ENCODE peak calls at places on chromosomes 7 and 10, in four cellular contexts. Q, G, N and B are unnamed samples.

GRCh38 chr7:88322151-88322550 is 15.5 kb upstream of the STEAP4 start:
- DNase-seq in Q (no peak), G (no peak), N (no peak), B (no peak)

GRCh38 chr10:49243139-49243538 is 54.9 kb upstream of the TMEM273 start:
- DNase-seq in Q (no peak), G (no peak), N (no peak), B (no peak)

GRCh38 chr7:133230591-133231194 is 22.2 kb upstream of the EXOC4 start:
- DNase-seq in Q (no peak), G (peak; percentile 73), N (peak; percentile 40), B (peak; percentile 50)

GRCh38 chr10:86545097-86545496 is 23.5 kb upstream of the WAPL start:
- DNase-seq in Q (no peak), G (no peak), N (no peak), B (no peak)

GRCh38 chr10:118873738-118874105 is 119.0 kb upstream of the CACUL1 start:
- DNase-seq in Q (no peak), G (no peak), N (no peak), B (no peak)

GRCh38 chr10:112782176-112782907 is 167.7 kb upstream of the TCF7L2 start:
- DNase-seq in Q (no peak), G (no peak), N (peak; percentile 69), B (no peak)

GRCh38 chr10:80460399-80461207 is 6.5 kb downstream of the TSPAN14 start:
- DNase-seq in Q (peak; percentile 87), G (no peak), N (no peak), B (no peak)

GRCh38 chr7:1532456-1533254 is 2.2 kb downstream of the MAFK start:
- DNase-seq in Q (peak; percentile 90), G (no peak), N (peak; percentile 88), B (no peak)

GRCh38 chr10:43260911-43261577 is 5.8 kb downstream of the RASGEF1A start:
- DNase-seq in Q (no peak), G (no peak), N (no peak), B (no peak)

GRCh38 chr7:73612598-73613269 is 11.6 kb downstream of the MLXIPL start:
- DNase-seq in Q (no peak), G (no peak), N (no peak), B (no peak)

GRCh38 chr10:71212249-71213126 is at the start of gene UNC5B:
- DNase-seq in Q (peak; percentile 91), G (peak; percentile 76), N (peak; percentile 92), B (peak; percentile 61)

GRCh38 chr7:44348300-44348699 is 22.9 kb upstream of the CAMK2B start:
- DNase-seq in Q (no peak), G (no peak), N (no peak), B (peak; percentile 49)

GRCh38 chr10:5512881-5513698 is 11.7 kb upstream of the CALML3 start:
- DNase-seq in Q (no peak), G (no peak), N (no peak), B (no peak)

GRCh38 chr7:68311958-68312357 is 1286.3 kb upstream of the AUTS2 start:
- DNase-seq in Q (no peak), G (no peak), N (no peak), B (no peak)

GRCh38 chr10:34797155-34797554 is 17.9 kb downstream of the PARD3 start:
- DNase-seq in Q (no peak), G (no peak), N (no peak), B (no peak)

GRCh38 chr7:154343778-154344412 is 291.7 kb downstream of the DPP6 start:
- DNase-seq in Q (no peak), G (no peak), N (no peak), B (no peak)

GRCh38 chr10:32171213-32171612 is 115.0 kb upstream of the KIF5B start:
- DNase-seq in Q (peak; percentile 50), G (no peak), N (no peak), B (no peak)

GRCh38 chr7:90771281-90771680 is 175.2 kb downstream of the CDK14 start:
- DNase-seq in Q (no peak), G (no peak), N (no peak), B (no peak)

GRCh38 chr10:78065616-78066410 is 32.1 kb downstream of the RPS24 start:
- DNase-seq in Q (no peak), G (no peak), N (no peak), B (no peak)

GRCh38 chr10:97356318-97356914 is 21.9 kb upstream of the FRAT2 start:
- DNase-seq in Q (no peak), G (no peak), N (no peak), B (no peak)

GRCh38 chr10:60573342-60573741 is 183.7 kb upstream of the ANK3 start:
- DNase-seq in Q (no peak), G (peak; percentile 46), N (no peak), B (no peak)

GRCh38 chr10:64091889-64092288 is 570.7 kb downstream of the REEP3 start:
- DNase-seq in Q (no peak), G (no peak), N (no peak), B (no peak)

GRCh38 chr7:26224359-26224758 is 22.8 kb downstream of the CBX3 start:
- DNase-seq in Q (no peak), G (no peak), N (no peak), B (no peak)
- TF ChIP-seq CTCF in Q (no peak), G (no peak), N (no peak), B (no peak)

GRCh38 chr7:151048911-151049463 is 656 bp downstream of the ASIC3 start:
- DNase-seq in Q (no peak), G (no peak), N (no peak), B (no peak)
- TF ChIP-seq CTCF in Q (no peak), G (no peak), N (no peak), B (no peak)

GRCh38 chr7:109460296-109460695 is 890.6 kb downstream of the DNAJB9 start:
- DNase-seq in Q (no peak), G (no peak), N (no peak), B (no peak)

DNA sequence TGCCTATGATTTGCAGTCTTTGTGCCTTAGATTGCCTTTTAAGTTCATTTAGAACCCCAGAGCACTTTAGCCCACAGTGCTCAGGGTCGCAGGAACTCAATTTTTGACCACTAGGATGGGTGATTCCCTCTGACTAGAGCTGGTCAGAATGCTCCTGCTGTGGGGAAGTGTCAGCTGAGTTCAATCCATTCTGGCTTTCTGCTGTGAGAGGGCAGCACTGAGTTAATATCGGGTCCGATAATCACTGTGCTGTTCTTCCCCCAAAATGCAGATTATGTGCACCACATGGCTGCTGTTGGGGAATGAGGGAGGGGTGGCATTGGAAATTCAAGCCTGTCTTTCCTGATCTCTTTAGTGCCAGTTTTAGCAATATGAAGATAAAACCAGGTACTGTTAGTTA is 886.4 kb downstream of the DNAJB9 start:
- DNase-seq in Q (no peak), G (no peak), N (no peak), B (no peak)
- TF ChIP-seq CTCF in Q (no peak), G (no peak), N (no peak), B (peak; percentile 11)

DNA sequence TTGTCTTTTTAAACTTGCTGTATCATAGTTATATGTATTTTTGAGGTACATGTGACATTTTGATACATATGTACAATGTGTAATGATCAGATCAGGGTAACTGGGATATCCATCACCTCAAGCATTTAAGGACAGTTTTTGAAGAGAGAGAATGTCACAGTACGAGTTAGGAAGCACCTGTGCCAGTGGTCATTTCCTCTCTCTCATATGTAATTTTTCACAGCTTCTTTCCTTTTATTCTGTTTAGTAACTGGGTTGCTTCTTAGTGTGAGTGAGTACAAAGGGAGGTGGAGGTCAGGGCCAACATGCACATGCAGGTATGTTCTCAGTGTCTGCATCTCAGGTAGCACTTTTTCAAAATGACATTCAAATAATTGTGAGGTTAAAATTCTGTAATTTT is 42.5 kb downstream of the SNX10 start:
- DNase-seq in Q (no peak), G (no peak), N (no peak), B (no peak)
- TF ChIP-seq CTCF in Q (no peak), G (no peak), N (no peak), B (no peak)

GRCh38 chr7:50399206-50399605 is 50.9 kb downstream of the FIGNL1 start:
- DNase-seq in Q (no peak), G (no peak), N (no peak), B (no peak)

GRCh38 chr7:50397971-50398324 is 52.2 kb downstream of the FIGNL1 start:
- DNase-seq in Q (no peak), G (no peak), N (no peak), B (no peak)

GRCh38 chr7:50397320-50397970 is 52.7 kb downstream of the FIGNL1 start:
- DNase-seq in Q (no peak), G (peak; percentile 11), N (no peak), B (peak; percentile 58)

GRCh38 chr7:50394315-50394714 is 55.8 kb downstream of the FIGNL1 start:
- DNase-seq in Q (no peak), G (no peak), N (no peak), B (no peak)

GRCh38 chr7:50396856-50397255 is 53.3 kb downstream of the FIGNL1 start:
- DNase-seq in Q (no peak), G (no peak), N (no peak), B (no peak)
- TF ChIP-seq CTCF in Q (no peak), G (no peak), N (no peak), B (no peak)

GRCh38 chr7:29854257-29854938 is 48.1 kb downstream of the WIPF3 start:
- DNase-seq in Q (no peak), G (no peak), N (no peak), B (no peak)

GRCh38 chr7:29853072-29853471 is 46.8 kb downstream of the WIPF3 start:
- DNase-seq in Q (no peak), G (no peak), N (peak; percentile 16), B (no peak)

GRCh38 chr7:29851487-29851886 is 45.2 kb downstream of the WIPF3 start:
- DNase-seq in Q (no peak), G (no peak), N (peak; percentile 54), B (no peak)

GRCh38 chr7:29852457-29852856 is 46.1 kb downstream of the WIPF3 start:
- DNase-seq in Q (no peak), G (no peak), N (no peak), B (no peak)

GRCh38 chr7:29853775-29854174 is 47.5 kb downstream of the WIPF3 start:
- DNase-seq in Q (no peak), G (no peak), N (no peak), B (no peak)
- TF ChIP-seq CTCF in Q (no peak), G (no peak), N (no peak), B (no peak)

GRCh38 chr10:7707858-7708622 is 4.9 kb downstream of the ITIH2 start:
- DNase-seq in Q (no peak), G (no peak), N (no peak), B (no peak)

GRCh38 chr10:7708832-7709231 is 5.7 kb downstream of the ITIH2 start:
- DNase-seq in Q (no peak), G (no peak), N (no peak), B (no peak)

GRCh38 chr10:7706534-7707073 is 3.5 kb downstream of the ITIH2 start:
- DNase-seq in Q (no peak), G (no peak), N (no peak), B (no peak)

GRCh38 chr10:7707102-7707501 is 4.0 kb downstream of the ITIH2 start:
- DNase-seq in Q (no peak), G (no peak), N (no peak), B (no peak)

GRCh38 chr10:7710446-7710845 is 7.3 kb downstream of the ITIH2 start:
- DNase-seq in Q (no peak), G (no peak), N (no peak), B (no peak)
- TF ChIP-seq CTCF in Q (no peak), G (no peak), N (no peak), B (no peak)